ENCODE peak calls at places on chromosomes 6 and 20, in four cellular contexts. J is GM12878, C is HepG2, I is K562. H is an unnamed sample.

GRCh38 chr20:47989957-47990356 is 204.7 kb upstream of the SULF2 start:
- DNase-seq in J (no peak), I (no peak), C (no peak), H (no peak)

GRCh38 chr6:8159966-8160365 is 57.6 kb upstream of the EEF1E1 start:
- DNase-seq in C (no peak), I (no peak), J (no peak), H (no peak)

GRCh38 chr6:18432180-18432579 is 45.0 kb downstream of the RNF144B start:
- DNase-seq in J (no peak), C (no peak), I (no peak), H (no peak)

GRCh38 chr20:21435576-21435975 is 38.2 kb upstream of the NKX2-4 start:
- DNase-seq in C (no peak), J (no peak), I (no peak), H (no peak)

GRCh38 chr6:161215193-161215592 is 58.7 kb downstream of the AGPAT4 start:
- DNase-seq in I (no peak), C (peak), J (no peak), H (no peak)

GRCh38 chr6:152351742-152352141 is 285.4 kb downstream of the SYNE1 start:
- DNase-seq in J (no peak), I (no peak), C (no peak), H (no peak)

GRCh38 chr6:160750276-160750689 is 48.2 kb downstream of the PLG start:
- DNase-seq in C (peak), J (peak), I (peak), H (peak)

GRCh38 chr20:7608246-7608645 is 332.0 kb downstream of the HAO1 start:
- DNase-seq in C (no peak), I (no peak), J (no peak), H (no peak)

GRCh38 chr20:19368351-19368750 is 155.9 kb downstream of the SLC24A3 start:
- DNase-seq in I (no peak), J (no peak), C (no peak), H (no peak)

GRCh38 chr20:62381202-62381797 is 5.6 kb upstream of the RPS21 start:
- DNase-seq in I (no peak), J (no peak), C (no peak), H (no peak)

GRCh38 chr6:30741789-30742315 is 635 bp downstream of the FLOT1 start:
- DNase-seq in J (no peak), C (no peak), I (no peak), H (no peak)

GRCh38 chr6:54784021-54784420 is 62.5 kb upstream of the FAM83B start:
- DNase-seq in I (no peak), C (no peak), J (no peak), H (no peak)

GRCh38 chr20:62938105-62938888 is at the start of gene GID8:
- DNase-seq in I (no peak), C (peak), J (no peak), H (peak)

GRCh38 chr6:126067080-126067479 is 80.7 kb downstream of the TRMT11 start:
- DNase-seq in I (no peak), C (no peak), J (no peak), H (no peak)

GRCh38 chr20:23152308-23152892 is 66.3 kb upstream of the CD93 start:
- DNase-seq in C (peak), J (no peak), I (peak), H (peak)

GRCh38 chr6:51930602-51931001 is 156.8 kb downstream of the PKHD1 start:
- DNase-seq in I (no peak), C (no peak), J (no peak), H (no peak)

GRCh38 chr6:113190170-113190569 is 667.0 kb upstream of the MARCKS start:
- DNase-seq in C (no peak), I (no peak), J (no peak), H (no peak)

GRCh38 chr6:138109042-138109997 is 2.1 kb upstream of the PERP start:
- DNase-seq in C (peak), J (peak), I (peak), H (peak)

GRCh38 chr20:34643919-34644318 is 33.0 kb downstream of the PIGU start:
- DNase-seq in J (no peak), I (no peak), C (no peak), H (no peak)

GRCh38 chr6:128438311-128438916 is 82.0 kb downstream of the PTPRK start:
- DNase-seq in J (no peak), I (no peak), C (no peak), H (no peak)

GRCh38 chr20:31403886-31404285 is 2.1 kb downstream of the DEFB121 start:
- DNase-seq in J (no peak), C (no peak), I (no peak), H (no peak)

GRCh38 chr20:58224097-58224496 is 4.4 kb downstream of the ANKRD60 start:
- DNase-seq in I (no peak), C (no peak), J (no peak), H (no peak)

GRCh38 chr20:5703542-5704215 is 46.5 kb upstream of the SHLD1 start:
- DNase-seq in C (no peak), J (no peak), I (no peak), H (no peak)

GRCh38 chr6:159693894-159694545 is 979 bp upstream of the SOD2 start:
- DNase-seq in I (peak), J (no peak), C (peak), H (no peak)

GRCh38 chr20:63457737-63458136 is 14.7 kb downstream of the KCNQ2 start:
- DNase-seq in J (no peak), C (no peak), I (no peak), H (no peak)

GRCh38 chr20:52372169-52372568 is 180.6 kb upstream of the ZFP64 start:
- DNase-seq in I (no peak), C (no peak), J (no peak), H (no peak)

GRCh38 chr6:155314773-155315515 is 660 bp upstream of the TFB1M start:
- DNase-seq in J (peak), I (peak), C (peak), H (peak)

GRCh38 chr6:170004585-170005210 is 253.3 kb downstream of the ERMARD start:
- DNase-seq in I (no peak), C (no peak), J (no peak), H (no peak)

GRCh38 chr6:150088481-150089154 is 19.7 kb upstream of the ULBP3 start:
- DNase-seq in J (no peak), I (no peak), C (no peak), H (no peak)

GRCh38 chr6:119174879-119175817 is 96.7 kb upstream of the FAM184A start:
- DNase-seq in C (no peak), I (no peak), J (no peak), H (no peak)

GRCh38 chr6:125114248-125114858 is 39.2 kb upstream of the TPD52L1 start:
- DNase-seq in I (peak), J (no peak), C (peak), H (peak)

GRCh38 chr6:37303891-37304503 is 46.1 kb upstream of the TMEM217 start:
- DNase-seq in J (no peak), I (peak), C (peak), H (peak)

GRCh38 chr6:24374612-24375011 is 16.8 kb upstream of the DCDC2 start:
- DNase-seq in I (no peak), C (no peak), J (no peak), H (no peak)

GRCh38 chr6:156931283-156931682 is 154.1 kb downstream of the ARID1B start:
- DNase-seq in J (no peak), C (no peak), I (no peak), H (no peak)

GRCh38 chr6:11580686-11581085 is 43.1 kb downstream of the TMEM170B start:
- DNase-seq in J (no peak), C (no peak), I (no peak), H (no peak)

GRCh38 chr6:26249709-26249958 is 115.4 kb upstream of the BTN3A2 start:
- DNase-seq in I (no peak), J (peak), C (no peak), H (no peak)

GRCh38 chr20:46963196-46963529 is 68.5 kb downstream of the EYA2 start:
- DNase-seq in C (no peak), I (no peak), J (no peak), H (no peak)

DNA sequence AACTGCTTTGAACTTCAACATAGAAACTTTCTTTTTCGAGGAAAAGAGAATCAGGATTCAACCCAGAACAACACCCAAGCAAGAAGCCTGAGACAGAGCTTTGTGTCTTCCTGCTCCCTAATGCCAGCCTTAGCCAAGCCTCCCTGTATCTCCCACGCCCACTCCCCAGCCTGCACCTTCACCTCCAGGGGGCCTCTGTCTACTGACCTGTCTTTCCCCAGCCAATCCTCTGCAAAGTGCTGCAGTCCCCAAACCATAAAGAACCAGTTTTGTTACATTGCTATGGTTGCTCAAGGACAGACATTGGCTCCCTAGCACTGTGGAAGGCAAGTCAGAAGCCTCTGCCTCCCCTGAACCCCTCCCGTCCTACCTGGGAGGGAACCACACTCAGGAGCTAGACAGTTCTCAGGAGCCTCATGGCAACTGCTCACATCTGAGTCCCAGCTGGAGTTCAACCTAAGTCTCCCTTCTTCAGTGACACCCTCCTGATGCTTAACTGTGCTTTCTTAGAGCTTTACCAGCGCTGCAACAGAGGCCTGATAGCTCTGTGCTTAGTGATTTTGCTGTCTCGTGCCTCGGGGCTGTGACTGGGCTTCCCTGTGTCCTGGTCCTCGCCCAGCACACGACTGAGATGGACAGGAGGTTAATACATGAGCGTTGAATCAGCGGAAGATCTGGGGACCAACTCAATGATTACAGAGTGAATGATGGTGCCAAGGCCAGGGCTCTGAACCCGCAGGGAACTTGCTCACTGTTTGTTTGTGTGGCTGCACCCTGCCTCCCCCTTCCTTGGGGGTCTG is 101.5 kb upstream of the DUSP22 start:
- DNase-seq in C (peak), J (no peak), I (no peak), H (no peak)
- TF ChIP-seq FOXK2 in C (no peak), J (no peak), I (no peak), H (no peak)

DNA sequence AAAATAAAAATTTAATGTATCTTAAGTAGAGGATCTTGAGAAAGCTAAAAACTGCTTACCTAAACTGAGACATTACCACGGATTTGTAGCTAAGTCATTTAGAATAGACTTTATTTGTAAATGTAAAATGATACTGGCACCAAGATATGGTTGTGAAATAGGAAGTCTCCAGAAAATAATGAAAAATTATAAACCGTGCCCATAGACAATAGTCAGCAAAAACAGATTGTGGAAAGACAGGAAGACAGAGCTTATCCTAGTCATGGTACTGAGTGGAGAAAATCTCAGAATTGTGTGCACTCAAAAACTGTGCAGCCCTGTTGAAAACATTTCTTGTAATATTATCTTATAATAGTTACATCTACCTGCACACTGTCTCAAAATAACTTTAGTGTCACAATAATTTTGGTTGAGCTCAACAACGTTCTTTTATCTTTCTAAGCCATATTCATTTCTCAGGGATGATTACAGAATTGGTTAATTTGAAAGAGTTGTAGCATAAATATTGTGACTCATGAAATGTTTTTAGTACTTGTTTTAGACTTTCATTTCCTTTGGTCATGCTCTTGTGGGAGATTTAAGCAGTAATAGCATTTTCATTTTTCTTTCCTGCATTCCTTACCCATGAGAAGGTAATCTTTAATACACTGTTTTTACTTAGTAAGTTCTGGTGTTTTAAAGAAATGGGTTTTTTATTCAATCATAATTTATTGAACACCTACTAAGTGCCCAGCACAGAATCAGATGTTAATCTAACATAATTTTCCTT is 174.5 kb downstream of the SOX4 start:
- DNase-seq in C (no peak), J (no peak), I (no peak), H (no peak)
- TF ChIP-seq FOXK2 in C (no peak), J (no peak), I (no peak), H (no peak)

GRCh38 chr20:40232288-40232687 is 456.7 kb downstream of the MAFB start:
- DNase-seq in J (no peak), C (no peak), I (no peak), H (no peak)
- TF ChIP-seq FOXK2 in J (no peak), C (no peak), I (no peak), H (no peak)

GRCh38 chr6:143027058-143027457 is 33.6 kb upstream of the AIG1 start:
- DNase-seq in C (peak), I (no peak), J (no peak), H (peak)
- TF ChIP-seq FOXK2 in C (no peak), I (no peak), J (no peak), H (no peak)

DNA sequence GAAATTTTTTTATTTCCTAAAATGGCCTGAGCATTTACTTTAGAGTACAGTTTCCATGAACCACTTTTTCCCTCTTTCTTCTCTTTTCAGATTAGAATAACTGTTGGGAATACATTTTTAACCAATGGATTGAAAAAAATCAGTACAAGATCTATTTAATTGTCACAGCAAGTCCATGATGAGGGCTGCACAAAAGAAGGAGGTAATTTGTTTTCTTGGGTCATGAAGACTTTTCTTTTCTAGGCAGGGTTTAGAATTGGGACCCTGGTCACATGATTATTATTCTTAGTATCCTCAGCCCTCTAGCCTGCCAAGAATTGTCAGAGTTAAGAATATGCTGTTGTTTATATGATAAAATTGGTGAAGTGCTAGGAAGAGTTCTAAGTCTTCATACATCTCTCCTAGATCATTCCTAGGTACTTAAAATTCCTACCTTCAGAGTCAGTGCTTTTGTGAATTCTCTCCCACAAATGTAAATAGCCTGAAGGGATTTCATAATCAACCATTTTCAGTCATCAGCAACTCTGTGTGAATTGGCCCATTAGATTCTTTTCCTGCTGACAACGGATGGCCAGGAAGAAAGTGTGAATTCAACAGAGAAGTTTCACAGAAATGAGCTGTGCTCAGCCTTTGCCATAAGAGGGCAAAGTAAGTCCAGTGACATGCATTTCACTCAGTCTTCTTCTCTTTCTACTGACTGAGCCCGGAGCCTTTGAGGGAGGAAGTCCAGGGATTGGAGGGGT is 32.4 kb upstream of the TPBG start:
- DNase-seq in C (no peak), I (no peak), J (no peak), H (peak)
- TF ChIP-seq FOXK2 in C (no peak), I (no peak), J (no peak), H (no peak)